ENCODE peak calls at places on chromosomes 11 and 22, in nine cellular contexts. One of them, this sample, is unnamed.

GRCh38 chr11:133977067-133977681 is 20.4 kb upstream of the IGSF9B start:
- DNase-seq in fibroblast of gingiva: no peak
- DNase-seq in choroid plexus epithelial cell: no peak
- DNase-seq in SW480: no peak
- DNase-seq in activated CD4-positive, alpha-beta T cell treated with anti-CD3 and anti-CD28 coated beads, Interleukin-2, amount 10 ng/mL, durations not matched to agents 7 days and 5 days: no peak
- DNase-seq in A549: no peak
- DNase-seq in H54: no peak
- DNase-seq in NCI-H1092 treated with DMSO at 0.1 percent for 48 hours: no peak
- DNase-seq in NCI-H748 treated with DMSO at 0.1 percent for 48 hours: no peak
- DNase-seq in this sample: no peak

GRCh38 chr11:12019337-12019736 is 10.9 kb upstream of the DKK3 start:
- DNase-seq in fibroblast of gingiva: no peak
- DNase-seq in NCI-H1092 treated with DMSO at 0.1 percent for 48 hours: no peak
- DNase-seq in activated CD4-positive, alpha-beta T cell treated with anti-CD3 and anti-CD28 coated beads, Interleukin-2, amount 10 ng/mL, durations not matched to agents 7 days and 5 days: no peak
- DNase-seq in SW480: peak; percentile 72
- DNase-seq in H54: no peak
- DNase-seq in NCI-H748 treated with DMSO at 0.1 percent for 48 hours: no peak
- DNase-seq in choroid plexus epithelial cell: peak; percentile 69
- DNase-seq in A549: no peak
- DNase-seq in this sample: no peak

GRCh38 chr11:119376197-119376847 is 5.2 kb downstream of the USP2 start:
- DNase-seq in A549: no peak
- DNase-seq in NCI-H1092 treated with DMSO at 0.1 percent for 48 hours: no peak
- DNase-seq in NCI-H748 treated with DMSO at 0.1 percent for 48 hours: peak; percentile 2
- DNase-seq in fibroblast of gingiva: no peak
- DNase-seq in choroid plexus epithelial cell: no peak
- DNase-seq in activated CD4-positive, alpha-beta T cell treated with anti-CD3 and anti-CD28 coated beads, Interleukin-2, amount 10 ng/mL, durations not matched to agents 7 days and 5 days: no peak
- DNase-seq in H54: no peak
- DNase-seq in SW480: no peak
- DNase-seq in this sample: peak; percentile 24

GRCh38 chr11:68145120-68145866 is 24.1 kb upstream of the CHKA start:
- DNase-seq in A549: peak; percentile 53
- DNase-seq in H54: peak; percentile 47
- DNase-seq in fibroblast of gingiva: no peak
- DNase-seq in choroid plexus epithelial cell: no peak
- DNase-seq in SW480: no peak
- DNase-seq in activated CD4-positive, alpha-beta T cell treated with anti-CD3 and anti-CD28 coated beads, Interleukin-2, amount 10 ng/mL, durations not matched to agents 7 days and 5 days: no peak
- DNase-seq in NCI-H748 treated with DMSO at 0.1 percent for 48 hours: no peak
- DNase-seq in NCI-H1092 treated with DMSO at 0.1 percent for 48 hours: peak; percentile 4
- DNase-seq in this sample: no peak

GRCh38 chr22:39332441-39333064 is 13.1 kb upstream of the RPL3 start:
- DNase-seq in activated CD4-positive, alpha-beta T cell treated with anti-CD3 and anti-CD28 coated beads, Interleukin-2, amount 10 ng/mL, durations not matched to agents 7 days and 5 days: no peak
- DNase-seq in H54: no peak
- DNase-seq in NCI-H1092 treated with DMSO at 0.1 percent for 48 hours: no peak
- DNase-seq in A549: no peak
- DNase-seq in fibroblast of gingiva: peak; percentile 85
- DNase-seq in choroid plexus epithelial cell: no peak
- DNase-seq in NCI-H748 treated with DMSO at 0.1 percent for 48 hours: no peak
- DNase-seq in SW480: no peak
- DNase-seq in this sample: no peak

GRCh38 chr22:33405194-33405593 is 347.0 kb upstream of the SYN3 start:
- DNase-seq in NCI-H1092 treated with DMSO at 0.1 percent for 48 hours: no peak
- DNase-seq in activated CD4-positive, alpha-beta T cell treated with anti-CD3 and anti-CD28 coated beads, Interleukin-2, amount 10 ng/mL, durations not matched to agents 7 days and 5 days: no peak
- DNase-seq in choroid plexus epithelial cell: no peak
- DNase-seq in NCI-H748 treated with DMSO at 0.1 percent for 48 hours: no peak
- DNase-seq in A549: no peak
- DNase-seq in SW480: no peak
- DNase-seq in fibroblast of gingiva: no peak
- DNase-seq in H54: no peak
- DNase-seq in this sample: no peak

GRCh38 chr11:66883021-66883968 is 26.4 kb downstream of the LRFN4 start:
- DNase-seq in NCI-H748 treated with DMSO at 0.1 percent for 48 hours: peak; percentile 23
- DNase-seq in SW480: peak; percentile 62
- DNase-seq in NCI-H1092 treated with DMSO at 0.1 percent for 48 hours: peak; percentile 94
- DNase-seq in choroid plexus epithelial cell: peak; percentile 71
- DNase-seq in A549: peak; percentile 93
- DNase-seq in activated CD4-positive, alpha-beta T cell treated with anti-CD3 and anti-CD28 coated beads, Interleukin-2, amount 10 ng/mL, durations not matched to agents 7 days and 5 days: peak; percentile 70
- DNase-seq in H54: peak; percentile 66
- DNase-seq in fibroblast of gingiva: peak; percentile 54
- DNase-seq in this sample: peak; percentile 73

GRCh38 chr22:37639070-37639760 is at the start of gene SH3BP1:
- DNase-seq in SW480: peak; percentile 44
- DNase-seq in NCI-H748 treated with DMSO at 0.1 percent for 48 hours: no peak
- DNase-seq in NCI-H1092 treated with DMSO at 0.1 percent for 48 hours: no peak
- DNase-seq in A549: no peak
- DNase-seq in H54: no peak
- DNase-seq in activated CD4-positive, alpha-beta T cell treated with anti-CD3 and anti-CD28 coated beads, Interleukin-2, amount 10 ng/mL, durations not matched to agents 7 days and 5 days: peak; percentile 73
- DNase-seq in fibroblast of gingiva: no peak
- DNase-seq in choroid plexus epithelial cell: peak; percentile 35
- DNase-seq in this sample: no peak

GRCh38 chr11:121356357-121356756 is 63.8 kb downstream of the SC5D start:
- DNase-seq in NCI-H1092 treated with DMSO at 0.1 percent for 48 hours: no peak
- DNase-seq in SW480: no peak
- DNase-seq in NCI-H748 treated with DMSO at 0.1 percent for 48 hours: no peak
- DNase-seq in fibroblast of gingiva: no peak
- DNase-seq in choroid plexus epithelial cell: no peak
- DNase-seq in A549: no peak
- DNase-seq in activated CD4-positive, alpha-beta T cell treated with anti-CD3 and anti-CD28 coated beads, Interleukin-2, amount 10 ng/mL, durations not matched to agents 7 days and 5 days: no peak
- DNase-seq in H54: no peak
- DNase-seq in this sample: no peak

GRCh38 chr11:44622190-44622650 is 56.8 kb downstream of the CD82 start:
- DNase-seq in A549: no peak
- DNase-seq in NCI-H1092 treated with DMSO at 0.1 percent for 48 hours: no peak
- DNase-seq in NCI-H748 treated with DMSO at 0.1 percent for 48 hours: no peak
- DNase-seq in SW480: no peak
- DNase-seq in H54: no peak
- DNase-seq in activated CD4-positive, alpha-beta T cell treated with anti-CD3 and anti-CD28 coated beads, Interleukin-2, amount 10 ng/mL, durations not matched to agents 7 days and 5 days: peak; percentile 3
- DNase-seq in choroid plexus epithelial cell: no peak
- DNase-seq in fibroblast of gingiva: no peak
- DNase-seq in this sample: no peak

GRCh38 chr11:74092425-74092824 is 78.4 kb downstream of the C2CD3 start:
- DNase-seq in SW480: no peak
- DNase-seq in choroid plexus epithelial cell: no peak
- DNase-seq in NCI-H748 treated with DMSO at 0.1 percent for 48 hours: no peak
- DNase-seq in H54: no peak
- DNase-seq in fibroblast of gingiva: no peak
- DNase-seq in NCI-H1092 treated with DMSO at 0.1 percent for 48 hours: no peak
- DNase-seq in A549: no peak
- DNase-seq in activated CD4-positive, alpha-beta T cell treated with anti-CD3 and anti-CD28 coated beads, Interleukin-2, amount 10 ng/mL, durations not matched to agents 7 days and 5 days: no peak
- DNase-seq in this sample: no peak

GRCh38 chr11:674406-674805 is 20.6 kb downstream of the DEAF1 start:
- DNase-seq in activated CD4-positive, alpha-beta T cell treated with anti-CD3 and anti-CD28 coated beads, Interleukin-2, amount 10 ng/mL, durations not matched to agents 7 days and 5 days: no peak
- DNase-seq in NCI-H1092 treated with DMSO at 0.1 percent for 48 hours: no peak
- DNase-seq in SW480: no peak
- DNase-seq in H54: no peak
- DNase-seq in NCI-H748 treated with DMSO at 0.1 percent for 48 hours: no peak
- DNase-seq in choroid plexus epithelial cell: no peak
- DNase-seq in A549: no peak
- DNase-seq in fibroblast of gingiva: no peak
- DNase-seq in this sample: no peak

GRCh38 chr11:64203421-64204079 is 3.0 kb upstream of the FERMT3 start:
- DNase-seq in A549: no peak
- DNase-seq in SW480: no peak
- DNase-seq in choroid plexus epithelial cell: no peak
- DNase-seq in H54: no peak
- DNase-seq in fibroblast of gingiva: no peak
- DNase-seq in activated CD4-positive, alpha-beta T cell treated with anti-CD3 and anti-CD28 coated beads, Interleukin-2, amount 10 ng/mL, durations not matched to agents 7 days and 5 days: no peak
- DNase-seq in NCI-H748 treated with DMSO at 0.1 percent for 48 hours: no peak
- DNase-seq in NCI-H1092 treated with DMSO at 0.1 percent for 48 hours: no peak
- DNase-seq in this sample: no peak

GRCh38 chr11:122141757-122142156 is 25.7 kb upstream of the BLID start:
- DNase-seq in activated CD4-positive, alpha-beta T cell treated with anti-CD3 and anti-CD28 coated beads, Interleukin-2, amount 10 ng/mL, durations not matched to agents 7 days and 5 days: no peak
- DNase-seq in A549: no peak
- DNase-seq in choroid plexus epithelial cell: peak; percentile 44
- DNase-seq in NCI-H748 treated with DMSO at 0.1 percent for 48 hours: peak; percentile 3
- DNase-seq in H54: no peak
- DNase-seq in SW480: no peak
- DNase-seq in NCI-H1092 treated with DMSO at 0.1 percent for 48 hours: peak; percentile 94
- DNase-seq in fibroblast of gingiva: no peak
- DNase-seq in this sample: no peak

This sample was measured in NCI-H774.